ENCODE peak calls at places on chromosome 5, in five cellular contexts. A is stimulated activated CD4-positive, alpha-beta T cell treated with anti-CD3 and anti-CD28 coated beads, Interleukin-2, amount 100 ng/mL, for 48 hours; T is NCI-H1417; E is GM12891; P is lower lobe of right lung. L is an unnamed sample.

GRCh38 chr5:121396716-121397115 is 455.0 kb upstream of the FTMT start:
- DNase-seq in A (no peak), T (no peak), E (no peak), P (no peak), L (no peak)

GRCh38 chr5:123881791-123882244 is 369.8 kb downstream of the CSNK1G3 start:
- DNase-seq in A (no peak), T (no peak), E (no peak), P (no peak), L (no peak)

GRCh38 chr5:103674739-103675138 is 112.2 kb upstream of the NUDT12 start:
- DNase-seq in A (no peak), T (peak), E (no peak), P (no peak), L (no peak)

GRCh38 chr5:134571703-134572405 is 46.4 kb downstream of the JADE2 start:
- DNase-seq in A (no peak), T (no peak), E (no peak), P (no peak), L (no peak)

GRCh38 chr5:15377573-15378340 is 122.2 kb upstream of the FBXL7 start:
- DNase-seq in A (no peak), T (no peak), E (no peak), P (no peak), L (no peak)

GRCh38 chr5:29193972-29194371 is 1999.5 kb upstream of the CDH6 start:
- DNase-seq in A (no peak), T (no peak), E (no peak), P (no peak), L (no peak)

GRCh38 chr5:163504091-163504931 is 1.1 kb upstream of the MAT2B start:
- DNase-seq in A (peak), T (no peak), E (no peak), P (peak), L (peak)

GRCh38 chr5:139912804-139913203 is 117.2 kb downstream of the PSD2 start:
- DNase-seq in A (no peak), T (no peak), E (no peak), P (no peak), L (no peak)

GRCh38 chr5:174573210-174574014 is 151.0 kb upstream of the MSX2 start:
- DNase-seq in A (no peak), T (no peak), E (no peak), P (no peak), L (no peak)